ENCODE peak calls at places on chromosomes 4 and X, in seven cellular contexts. D, A, W, E, T, B and K are unnamed samples.

GRCh38 chr4:8647626-8648025 is 55.1 kb downstream of the CPZ start:
- DNase-seq in D (no peak), A (peak), W (no peak), E (no peak), T (no peak), B (no peak), K (no peak)

GRCh38 chrX:30930143-30930542 is 41.1 kb upstream of the TAB3 start:
- DNase-seq in D (no peak), A (no peak), W (no peak), E (no peak), T (no peak), B (no peak), K (no peak)

GRCh38 chrX:119708936-119709335 is 16.0 kb upstream of the SEPTIN6 start:
- DNase-seq in D (no peak), A (no peak), W (no peak), E (no peak), T (no peak), B (no peak), K (peak)

GRCh38 chr4:2806392-2807355 is 13.8 kb downstream of the SH3BP2 start:
- DNase-seq in D (no peak), A (no peak), W (peak), E (peak), T (peak), B (no peak), K (no peak)

GRCh38 chrX:137567474-137568232 is 1.7 kb downstream of the ZIC3 start:
- DNase-seq in D (no peak), A (no peak), W (no peak), E (no peak), T (no peak), B (no peak), K (no peak)

GRCh38 chrX:103343105-103343504 is 13.1 kb downstream of the TCEAL7 start:
- DNase-seq in D (peak), A (no peak), W (no peak), E (peak), T (peak), B (no peak), K (peak)

GRCh38 chr4:47530801-47531200 is 45.7 kb downstream of the ATP10D start:
- DNase-seq in D (no peak), A (no peak), W (no peak), E (no peak), T (no peak), B (no peak), K (no peak)

GRCh38 chr4:22385615-22386014 is 130.3 kb downstream of the ADGRA3 start:
- DNase-seq in D (no peak), A (no peak), W (no peak), E (no peak), T (no peak), B (no peak), K (peak)

GRCh38 chrX:153582896-153583295 is 16.0 kb downstream of the CCNQ start:
- DNase-seq in D (peak), A (no peak), W (peak), E (no peak), T (peak), B (peak), K (no peak)

GRCh38 chrX:24412637-24413363 is 52.3 kb upstream of the PDK3 start:
- DNase-seq in D (no peak), A (no peak), W (no peak), E (no peak), T (no peak), B (no peak), K (no peak)